ENCODE peak calls at places on chromosomes 6 and 20, in four cellular contexts. W, U, M and N are unnamed samples.

GRCh38 chr6:163422574-163422973 is 8.1 kb downstream of the QKI start:
- DNase-seq in M (no peak), W (no peak), U (no peak), N (no peak)

GRCh38 chr20:50456452-50457324 is 53.5 kb upstream of the PTPN1 start:
- DNase-seq in M (no peak), U (no peak), W (no peak), N (no peak)

GRCh38 chr6:166928644-166929515 is 27.5 kb downstream of the RNASET2 start:
- DNase-seq in W (no peak), M (no peak), U (no peak), N (no peak)

GRCh38 chr6:110877154-110877564 is 2.6 kb downstream of the AMD1 start:
- DNase-seq in U (no peak), M (no peak), W (no peak), N (no peak)

GRCh38 chr6:30887901-30888300 is 3.6 kb downstream of the DDR1 start:
- DNase-seq in M (no peak), U (no peak), W (no peak), N (no peak)

GRCh38 chr6:8166156-8166555 is 63.8 kb upstream of the EEF1E1 start:
- DNase-seq in W (no peak), U (no peak), M (no peak), N (no peak)

GRCh38 chr6:47631248-47632196 is 66.9 kb upstream of the ADGRF4 start:
- DNase-seq in M (peak), U (no peak), W (no peak), N (peak)

GRCh38 chr6:26351544-26351953 is 13.4 kb upstream of the BTN3A2 start:
- DNase-seq in M (no peak), W (no peak), U (peak), N (no peak)

GRCh38 chr6:38508894-38509293 is 130.8 kb downstream of the BTBD9 start:
- DNase-seq in U (no peak), W (no peak), M (no peak), N (no peak)

GRCh38 chr6:49649982-49650381 is 13.3 kb upstream of the RHAG start:
- DNase-seq in W (no peak), U (no peak), M (no peak), N (no peak)